ENCODE peak calls at places on chromosome 10, in nine cellular contexts. S is ELF-1; U is PC-9; I is H4; P is immature natural killer cell; V is RPMI7951; J is stimulated activated CD4-positive, alpha-beta T cell treated with anti-CD3 and anti-CD28 coated beads, TNF-alpha, amount 100 ng/mL, for 24 hours; M is lower lobe of right lung; O is cerebellar nuclear complex. H is an unnamed sample.

GRCh38 chr10:3682745-3683144 is 102.3 kb downstream of the KLF6 start:
- DNase-seq in S (no peak), U (no peak), I (no peak), P (no peak), V (no peak), J (no peak), M (no peak), O (no peak), H (no peak)

GRCh38 chr10:79069325-79070090 is 742 bp downstream of the ZMIZ1 start:
- DNase-seq in S (no peak), U (peak), I (no peak), P (peak), V (no peak), J (peak), M (peak), O (no peak), H (peak)

GRCh38 chr10:23345861-23346260 is 1.3 kb upstream of the C10orf67 start:
- DNase-seq in S (no peak), U (peak), I (peak), P (no peak), V (peak), J (no peak), M (no peak), O (no peak), H (peak)

GRCh38 chr10:17430647-17431355 is 23.6 kb downstream of the ST8SIA6 start:
- DNase-seq in S (peak), U (peak), I (peak), P (peak), V (peak), J (peak), M (peak), O (no peak), H (peak)

GRCh38 chr10:86355571-86356038 is 11.0 kb downstream of the GRID1 start:
- DNase-seq in S (no peak), U (no peak), I (no peak), P (no peak), V (no peak), J (no peak), M (peak), O (no peak), H (no peak)

GRCh38 chr10:76675951-76676587 is 961.5 kb downstream of the KCNMA1 start:
- DNase-seq in S (no peak), U (no peak), I (peak), P (no peak), V (peak), J (no peak), M (no peak), O (no peak), H (no peak)

GRCh38 chr10:21496285-21497176 is 29.0 kb downstream of the SKIDA1 start:
- DNase-seq in S (peak), U (peak), I (peak), P (peak), V (peak), J (peak), M (peak), O (no peak), H (peak)

GRCh38 chr10:33746878-33747277 is 412.4 kb upstream of the NRP1 start:
- DNase-seq in S (no peak), U (no peak), I (no peak), P (peak), V (no peak), J (no peak), M (no peak), O (no peak), H (peak)

GRCh38 chr10:28722065-28722803 is 44.9 kb downstream of the BAMBI start:
- DNase-seq in S (peak), U (no peak), I (no peak), P (no peak), V (peak), J (no peak), M (peak), O (no peak), H (peak)

GRCh38 chr10:112811741-112812551 is 138.1 kb upstream of the TCF7L2 start:
- DNase-seq in S (peak), U (peak), I (peak), P (no peak), V (peak), J (no peak), M (peak), O (no peak), H (peak)

GRCh38 chr10:120456143-120456625 is 843 bp upstream of the PLPP4 start:
- DNase-seq in S (peak), U (no peak), I (no peak), P (no peak), V (no peak), J (no peak), M (no peak), O (no peak), H (no peak)

GRCh38 chr10:101741938-101742337 is 34.0 kb downstream of the FGF8 start:
- DNase-seq in S (no peak), U (no peak), I (no peak), P (no peak), V (no peak), J (no peak), M (no peak), O (no peak), H (no peak)

GRCh38 chr10:47264797-47265281 is 35.2 kb upstream of the GDF10 start:
- DNase-seq in S (no peak), U (no peak), I (no peak), P (no peak), V (peak), J (peak), M (no peak), O (no peak), H (peak)

GRCh38 chr10:44974628-44975431 is 3.8 kb downstream of the DEPP1 start:
- DNase-seq in S (peak), U (peak), I (peak), P (peak), V (peak), J (peak), M (peak), O (no peak), H (peak)

GRCh38 chr10:73263948-73264347 is 11.5 kb upstream of the MRPS16 start:
- DNase-seq in S (no peak), U (no peak), I (no peak), P (no peak), V (peak), J (no peak), M (no peak), O (no peak), H (peak)

H was measured in SW480.